ENCODE peak calls at places on chromosomes 16 and 17, in six cellular contexts. One of them, this sample, is unnamed.

GRCh38 chr17:77526259-77526711 is 385.5 kb downstream of the SEC14L1 start:
- DNase-seq in A549: no peak
- DNase-seq in K562: no peak
- DNase-seq in HCT116: no peak
- DNase-seq in SK-N-SH: no peak
- DNase-seq in HepG2: no peak
- DNase-seq in this sample: no peak

GRCh38 chr16:35506018-35506897 is 2046.8 kb downstream of the TP53TG3F start:
- DNase-seq in A549: peak
- DNase-seq in K562: peak
- DNase-seq in HCT116: no peak
- DNase-seq in SK-N-SH: peak
- DNase-seq in HepG2: no peak
- DNase-seq in this sample: no peak

GRCh38 chr17:67128700-67129099 is 84.3 kb downstream of the CACNG1 start:
- DNase-seq in A549: no peak
- DNase-seq in K562: no peak
- DNase-seq in HCT116: no peak
- DNase-seq in SK-N-SH: no peak
- DNase-seq in HepG2: no peak
- DNase-seq in this sample: no peak

GRCh38 chr17:78919816-78920516 is 5.2 kb downstream of the TIMP2 start:
- DNase-seq in A549: no peak
- DNase-seq in K562: no peak
- DNase-seq in HCT116: no peak
- DNase-seq in SK-N-SH: no peak
- DNase-seq in HepG2: no peak
- DNase-seq in this sample: no peak

GRCh38 chr17:68020451-68020779 is 15.1 kb upstream of the KPNA2 start:
- DNase-seq in A549: no peak
- DNase-seq in K562: no peak
- DNase-seq in HCT116: no peak
- DNase-seq in SK-N-SH: no peak
- DNase-seq in HepG2: peak
- DNase-seq in this sample: no peak

GRCh38 chr16:9008335-9009260 is 44.9 kb upstream of the USP7 start:
- DNase-seq in A549: peak
- DNase-seq in K562: peak
- DNase-seq in HCT116: no peak
- DNase-seq in SK-N-SH: peak
- DNase-seq in HepG2: peak
- DNase-seq in this sample: peak

GRCh38 chr17:7034955-7035590 is 742 bp upstream of the SLC16A13 start:
- DNase-seq in A549: no peak
- DNase-seq in K562: no peak
- DNase-seq in HCT116: no peak
- DNase-seq in SK-N-SH: no peak
- DNase-seq in HepG2: no peak
- DNase-seq in this sample: no peak

GRCh38 chr17:47203984-47204721 is 5.0 kb upstream of the MYL4 start:
- DNase-seq in A549: no peak
- DNase-seq in K562: no peak
- DNase-seq in HCT116: no peak
- DNase-seq in SK-N-SH: no peak
- DNase-seq in HepG2: no peak
- DNase-seq in this sample: peak

GRCh38 chr16:31423241-31423640 is 4.9 kb downstream of the COX6A2 start:
- DNase-seq in A549: no peak
- DNase-seq in K562: no peak
- DNase-seq in HCT116: no peak
- DNase-seq in SK-N-SH: no peak
- DNase-seq in HepG2: no peak
- DNase-seq in this sample: no peak

GRCh38 chr16:2471016-2471652 is at the start of gene NTN3:
- DNase-seq in A549: no peak
- DNase-seq in K562: peak
- DNase-seq in HCT116: no peak
- DNase-seq in SK-N-SH: peak
- DNase-seq in HepG2: no peak
- DNase-seq in this sample: peak

GRCh38 chr17:42050360-42051012 is at the start of gene C17orf113:
- DNase-seq in A549: peak
- DNase-seq in K562: peak
- DNase-seq in HCT116: no peak
- DNase-seq in SK-N-SH: peak
- DNase-seq in HepG2: peak
- DNase-seq in this sample: peak

GRCh38 chr17:8082312-8082711 is 5.2 kb downstream of the ALOX12B start:
- DNase-seq in A549: no peak
- DNase-seq in K562: no peak
- DNase-seq in HCT116: no peak
- DNase-seq in SK-N-SH: no peak
- DNase-seq in HepG2: no peak
- DNase-seq in this sample: no peak

GRCh38 chr17:19940722-19941464 is 36.7 kb downstream of the AKAP10 start:
- DNase-seq in A549: no peak
- DNase-seq in K562: no peak
- DNase-seq in HCT116: no peak
- DNase-seq in SK-N-SH: no peak
- DNase-seq in HepG2: peak
- DNase-seq in this sample: no peak

GRCh38 chr16:2785101-2785991 is 2.0 kb downstream of the PRSS33 start:
- DNase-seq in A549: no peak
- DNase-seq in K562: peak
- DNase-seq in HCT116: no peak
- DNase-seq in SK-N-SH: peak
- DNase-seq in HepG2: no peak
- DNase-seq in this sample: peak

GRCh38 chr16:47565454-47565853 is 104.3 kb downstream of the PHKB start:
- DNase-seq in A549: no peak
- DNase-seq in K562: no peak
- DNase-seq in HCT116: no peak
- DNase-seq in SK-N-SH: no peak
- DNase-seq in HepG2: no peak
- DNase-seq in this sample: peak

GRCh38 chr17:80818871-80819270 is 172.8 kb upstream of the CHMP6 start:
- DNase-seq in A549: no peak
- DNase-seq in K562: no peak
- DNase-seq in HCT116: no peak
- DNase-seq in SK-N-SH: peak
- DNase-seq in HepG2: no peak
- DNase-seq in this sample: no peak

GRCh38 chr16:78596996-78597422 is 497.6 kb downstream of the WWOX start:
- DNase-seq in A549: no peak
- DNase-seq in K562: no peak
- DNase-seq in HCT116: no peak
- DNase-seq in SK-N-SH: no peak
- DNase-seq in HepG2: peak
- DNase-seq in this sample: no peak

GRCh38 chr16:22694887-22695382 is 119.0 kb upstream of the HS3ST2 start:
- DNase-seq in A549: no peak
- DNase-seq in K562: no peak
- DNase-seq in HCT116: no peak
- DNase-seq in SK-N-SH: no peak
- DNase-seq in HepG2: no peak
- DNase-seq in this sample: no peak

GRCh38 chr17:30218689-30219266 is 16.7 kb downstream of the SLC6A4 start:
- DNase-seq in A549: no peak
- DNase-seq in K562: no peak
- DNase-seq in HCT116: no peak
- DNase-seq in SK-N-SH: no peak
- DNase-seq in HepG2: no peak
- DNase-seq in this sample: no peak

GRCh38 chr17:75633484-75634375 is 496 bp downstream of the SMIM5 start:
- DNase-seq in A549: peak
- DNase-seq in K562: peak
- DNase-seq in HCT116: peak
- DNase-seq in SK-N-SH: peak
- DNase-seq in HepG2: peak
- DNase-seq in this sample: peak
- H3K4me3 ChIP-seq in A549: no peak
- H3K4me3 ChIP-seq in K562: no peak
- H3K4me3 ChIP-seq in HCT116: peak
- H3K4me3 ChIP-seq in SK-N-SH: no peak
- H3K4me3 ChIP-seq in HepG2: peak
- H3K4me3 ChIP-seq in this sample: no peak

GRCh38 chr16:77531741-77532140 is 96.9 kb upstream of the ADAMTS18 start:
- DNase-seq in A549: no peak
- DNase-seq in K562: no peak
- DNase-seq in HCT116: no peak
- DNase-seq in SK-N-SH: no peak
- DNase-seq in HepG2: no peak
- DNase-seq in this sample: no peak
- TF ChIP-seq MAX in A549: no peak
- TF ChIP-seq MAX in K562: no peak
- TF ChIP-seq MAX in HCT116: no peak
- TF ChIP-seq MAX in SK-N-SH: no peak
- TF ChIP-seq MAX in HepG2: no peak
- TF ChIP-seq MAX in this sample: no peak

DNA sequence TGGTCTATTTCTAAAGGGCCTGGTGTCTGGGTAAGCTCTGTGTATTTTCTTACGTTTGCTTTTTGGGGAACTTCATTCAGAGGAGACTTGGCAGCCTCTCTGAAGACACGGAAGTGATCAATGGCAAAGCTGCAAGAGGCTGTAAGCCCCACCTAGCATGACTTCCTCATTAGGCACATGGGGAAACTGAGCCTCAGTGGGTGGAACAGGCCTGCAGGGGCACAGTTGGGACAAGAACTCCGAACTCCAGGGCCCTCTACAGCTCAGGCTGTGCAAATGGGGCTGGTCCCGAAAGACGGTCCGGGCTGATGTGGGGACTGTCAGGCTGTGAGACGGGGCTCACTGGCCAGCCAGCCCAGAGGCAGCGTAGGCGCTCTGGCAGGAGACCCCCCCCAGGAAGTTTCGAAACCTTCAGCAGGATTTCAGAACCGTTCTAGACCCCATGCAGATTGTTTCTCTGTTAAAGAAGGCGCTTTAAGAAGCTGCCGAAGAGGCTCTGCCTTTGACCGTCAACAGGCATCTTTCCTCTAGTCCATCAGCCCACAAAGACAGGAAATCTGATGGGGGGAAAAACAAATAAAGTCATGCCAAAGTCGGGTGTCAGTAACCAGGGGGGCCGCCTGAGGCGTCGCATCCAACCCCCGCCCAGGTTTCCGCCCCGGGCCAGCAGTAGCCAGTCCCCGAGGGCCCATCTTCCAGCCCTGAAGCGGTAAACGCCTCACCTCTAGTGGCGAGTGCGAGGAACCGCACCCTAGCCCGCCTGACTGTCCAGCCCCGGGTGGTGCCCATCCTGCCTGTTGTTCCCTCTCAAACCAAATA is 79.8 kb upstream of the TBC1D3K start:
- DNase-seq in A549: peak
- DNase-seq in K562: peak
- DNase-seq in HCT116: peak
- DNase-seq in SK-N-SH: peak
- DNase-seq in HepG2: peak
- DNase-seq in this sample: peak
- H3K4me3 ChIP-seq in A549: no peak
- H3K4me3 ChIP-seq in K562: no peak
- H3K4me3 ChIP-seq in HCT116: no peak
- H3K4me3 ChIP-seq in SK-N-SH: no peak
- H3K4me3 ChIP-seq in HepG2: peak
- H3K4me3 ChIP-seq in this sample: peak

GRCh38 chr16:11292076-11292748 is 11.1 kb upstream of the PRM1 start:
- DNase-seq in A549: no peak
- DNase-seq in K562: no peak
- DNase-seq in HCT116: no peak
- DNase-seq in SK-N-SH: no peak
- DNase-seq in HepG2: no peak
- DNase-seq in this sample: no peak

GRCh38 chr16:11289202-11289601 is 8.1 kb upstream of the PRM1 start:
- DNase-seq in A549: no peak
- DNase-seq in K562: no peak
- DNase-seq in HCT116: no peak
- DNase-seq in SK-N-SH: no peak
- DNase-seq in HepG2: no peak
- DNase-seq in this sample: no peak

GRCh38 chr16:11295672-11296071 is 14.5 kb upstream of the PRM1 start:
- DNase-seq in A549: no peak
- DNase-seq in K562: no peak
- DNase-seq in HCT116: no peak
- DNase-seq in SK-N-SH: no peak
- DNase-seq in HepG2: no peak
- DNase-seq in this sample: no peak

GRCh38 chr16:11290102-11290893 is 9.2 kb upstream of the PRM1 start:
- DNase-seq in A549: no peak
- DNase-seq in K562: no peak
- DNase-seq in HCT116: no peak
- DNase-seq in SK-N-SH: no peak
- DNase-seq in HepG2: no peak
- DNase-seq in this sample: no peak

GRCh38 chr16:11291021-11291716 is 10.0 kb upstream of the PRM1 start:
- DNase-seq in A549: no peak
- DNase-seq in K562: no peak
- DNase-seq in HCT116: no peak
- DNase-seq in SK-N-SH: no peak
- DNase-seq in HepG2: no peak
- DNase-seq in this sample: no peak
- TF ChIP-seq MAX in A549: no peak
- TF ChIP-seq MAX in K562: no peak
- TF ChIP-seq MAX in HCT116: no peak
- TF ChIP-seq MAX in SK-N-SH: no peak
- TF ChIP-seq MAX in HepG2: no peak
- TF ChIP-seq MAX in this sample: no peak

DNA sequence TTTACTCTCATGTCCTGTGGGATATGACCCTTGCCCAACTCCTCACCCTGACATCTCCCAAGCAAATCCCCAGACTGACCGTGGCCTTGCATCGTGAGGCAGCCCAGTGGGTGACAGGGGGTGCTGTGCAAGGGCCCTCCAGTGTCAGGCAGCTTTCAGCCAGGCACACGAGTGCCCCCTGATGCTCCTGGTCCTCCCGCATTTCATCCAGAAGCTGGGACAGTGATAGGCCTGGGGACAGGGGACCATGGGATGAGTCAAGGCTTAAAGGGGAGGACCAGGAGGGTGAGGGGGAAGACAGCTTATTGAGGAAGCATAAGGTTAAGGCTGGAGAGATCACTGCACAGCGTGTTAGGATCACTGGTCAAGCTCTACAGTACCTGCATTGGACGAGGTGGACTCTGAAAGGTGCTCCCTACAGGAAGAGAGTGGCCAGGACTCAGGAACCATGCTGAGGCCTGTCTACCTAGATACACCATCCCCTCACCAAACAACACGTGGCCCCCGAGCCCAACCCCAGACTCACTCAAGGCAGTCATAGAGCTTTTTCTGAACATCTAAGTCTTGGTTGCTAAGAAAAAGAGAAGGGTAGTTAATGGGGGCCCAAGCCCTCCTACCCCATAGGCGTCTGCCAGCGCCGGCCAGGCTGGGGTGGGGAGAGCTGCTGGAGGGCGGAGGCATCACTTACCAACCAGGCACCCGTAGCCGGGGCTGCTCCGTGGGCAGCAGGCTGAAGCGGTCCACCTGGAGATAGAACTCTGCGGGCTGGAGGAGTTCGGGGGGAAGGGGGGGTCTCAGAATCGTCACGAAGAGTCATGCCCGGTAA is 998 bp downstream of the ACD start:
- DNase-seq in A549: no peak
- DNase-seq in K562: no peak
- DNase-seq in HCT116: no peak
- DNase-seq in SK-N-SH: no peak
- DNase-seq in HepG2: no peak
- DNase-seq in this sample: no peak
- H3K4me3 ChIP-seq in A549: peak
- H3K4me3 ChIP-seq in K562: peak
- H3K4me3 ChIP-seq in HCT116: peak
- H3K4me3 ChIP-seq in SK-N-SH: peak
- H3K4me3 ChIP-seq in HepG2: peak
- H3K4me3 ChIP-seq in this sample: peak